ENCODE peak calls at places on chromosome 17, in eight cellular contexts. L is kidney, P is IMR-90, Y is PC-3, I is neuronal stem cell, E is HepG2, T is GM23248, B is neural progenitor cell. N is an unnamed sample.

GRCh38 chr17:56918916-56919315 is 5.1 kb upstream of the TRIM25 start:
- DNase-seq in Y (no peak), B (no peak), I (no peak), T (peak; percentile 59), P (no peak), L (no peak), E (no peak), N (peak; percentile 44)

GRCh38 chr17:40168262-40168832 is 8.9 kb upstream of the RAPGEFL1 start:
- DNase-seq in Y (peak; percentile 65), E (peak; percentile 77), B (peak; percentile 77), I (no peak), L (no peak), P (peak; percentile 69), T (peak; percentile 81), N (peak; percentile 87)

GRCh38 chr17:55416470-55417052 is 5.1 kb downstream of the MMD start:
- DNase-seq in T (peak; percentile 50), B (no peak), P (peak; percentile 55), L (no peak), E (no peak), I (no peak), Y (no peak), N (no peak)

GRCh38 chr17:21318439-21318838 is 33.9 kb downstream of the MAP2K3 start:
- DNase-seq in Y (no peak), B (peak; percentile 45), T (no peak), E (no peak), P (no peak), L (no peak), I (no peak), N (no peak)

GRCh38 chr17:77106874-77107358 is 33.9 kb upstream of the SEC14L1 start:
- DNase-seq in L (no peak), E (no peak), T (no peak), I (no peak), Y (no peak), B (peak; percentile 22), P (no peak), N (no peak)

GRCh38 chr17:9615486-9615885 is 29.8 kb upstream of the USP43 start:
- DNase-seq in T (no peak), E (peak; percentile 24), I (no peak), L (no peak), P (no peak), Y (no peak), B (no peak), N (no peak)

GRCh38 chr17:15298176-15298575 is 33.0 kb upstream of the PMP22 start:
- DNase-seq in Y (peak; percentile 67), B (no peak), P (peak; percentile 70), I (no peak), L (no peak), E (no peak), T (peak; percentile 74), N (no peak)

GRCh38 chr17:5772720-5773119 is 188.4 kb upstream of the NLRP1 start:
- DNase-seq in T (no peak), P (peak; percentile 37), E (no peak), I (no peak), Y (no peak), L (no peak), B (no peak), N (no peak)

GRCh38 chr17:45172541-45173286 is 11.0 kb downstream of the HEXIM2 start:
- DNase-seq in E (peak; percentile 97), I (no peak), B (peak; percentile 62), P (peak; percentile 72), L (peak; percentile 94), Y (peak; percentile 97), T (peak; percentile 75), N (peak; percentile 61)

GRCh38 chr17:57420674-57421392 is 164.5 kb downstream of the MSI2 start:
- DNase-seq in Y (no peak), P (no peak), T (no peak), I (no peak), E (no peak), L (no peak), B (no peak), N (no peak)

GRCh38 chr17:17385502-17385901 is 82.3 kb downstream of the NT5M start:
- DNase-seq in T (no peak), P (no peak), I (peak; percentile 8), Y (no peak), B (peak; percentile 40), E (no peak), L (peak; percentile 90), N (no peak)

GRCh38 chr17:69763503-69763902 is 311.5 kb upstream of the KCNJ16 start:
- DNase-seq in T (peak; percentile 48), Y (peak; percentile 61), P (peak; percentile 54), B (no peak), L (no peak), I (no peak), E (no peak), N (peak; percentile 47)

GRCh38 chr17:58728831-58729230 is 26.8 kb upstream of the PPM1E start:
- DNase-seq in P (peak; percentile 32), E (no peak), T (peak; percentile 2), L (no peak), I (no peak), Y (no peak), B (no peak), N (no peak)

GRCh38 chr17:14320734-14321475 is 20.0 kb downstream of the HS3ST3B1 start:
- DNase-seq in P (no peak), L (no peak), I (no peak), Y (no peak), E (no peak), B (peak; percentile 17), T (no peak), N (no peak)

GRCh38 chr17:78532922-78533640 is 44.1 kb downstream of the DNAH17 start:
- DNase-seq in E (no peak), T (peak; percentile 60), P (peak; percentile 68), L (peak; percentile 39), I (no peak), Y (peak; percentile 96), B (no peak), N (no peak)

GRCh38 chr17:76442341-76443338 is 10.3 kb downstream of the UBE2O start:
- DNase-seq in T (no peak), I (no peak), L (no peak), B (no peak), E (no peak), P (peak; percentile 66), Y (peak; percentile 73), N (no peak)

GRCh38 chr17:68205251-68205807 is 42.5 kb upstream of the AMZ2 start:
- DNase-seq in L (peak; percentile 97), B (peak; percentile 96), Y (peak; percentile 91), T (peak; percentile 94), E (peak; percentile 80), I (peak; percentile 91), P (peak; percentile 82), N (peak; percentile 98)

GRCh38 chr17:68207651-68208253 is 40.1 kb upstream of the AMZ2 start:
- DNase-seq in E (no peak), I (no peak), B (no peak), Y (no peak), P (no peak), T (no peak), L (peak; percentile 76), N (no peak)

GRCh38 chr17:68204736-68205135 is 43.1 kb upstream of the AMZ2 start:
- DNase-seq in Y (peak; percentile 61), T (no peak), L (no peak), B (no peak), I (no peak), E (no peak), P (no peak), N (peak; percentile 13)

GRCh38 chr17:68210570-68210969 is 37.3 kb upstream of the AMZ2 start:
- DNase-seq in L (no peak), Y (no peak), T (no peak), P (no peak), B (no peak), I (no peak), E (no peak), N (no peak)
- H3K4me3 ChIP-seq in L (no peak overlapping the region), Y (no peak overlapping the region), T (no peak overlapping the region), P (no peak overlapping the region), B (no peak overlapping the region), I (no peak overlapping the region), E (no peak overlapping the region), N (no peak overlapping the region)

GRCh38 chr17:80145076-80146075 is 1.6 kb downstream of the EIF4A3 start:
- DNase-seq in I (no peak), P (peak; percentile 5), B (no peak), Y (peak; percentile 28), E (no peak), T (peak; percentile 11), L (no peak), N (peak; percentile 27)
- H3K9ac ChIP-seq in I (peak overlapping the region; percentile 53), P (peak overlapping the region; percentile 93), B (peak overlapping the region; percentile 81), Y (peak overlapping the region; percentile 98), E (peak overlapping the region; percentile 96), T (peak overlapping the region; percentile 91), L (peak overlapping the region; percentile 66), N (peak overlapping the region; percentile 98)

DNA sequence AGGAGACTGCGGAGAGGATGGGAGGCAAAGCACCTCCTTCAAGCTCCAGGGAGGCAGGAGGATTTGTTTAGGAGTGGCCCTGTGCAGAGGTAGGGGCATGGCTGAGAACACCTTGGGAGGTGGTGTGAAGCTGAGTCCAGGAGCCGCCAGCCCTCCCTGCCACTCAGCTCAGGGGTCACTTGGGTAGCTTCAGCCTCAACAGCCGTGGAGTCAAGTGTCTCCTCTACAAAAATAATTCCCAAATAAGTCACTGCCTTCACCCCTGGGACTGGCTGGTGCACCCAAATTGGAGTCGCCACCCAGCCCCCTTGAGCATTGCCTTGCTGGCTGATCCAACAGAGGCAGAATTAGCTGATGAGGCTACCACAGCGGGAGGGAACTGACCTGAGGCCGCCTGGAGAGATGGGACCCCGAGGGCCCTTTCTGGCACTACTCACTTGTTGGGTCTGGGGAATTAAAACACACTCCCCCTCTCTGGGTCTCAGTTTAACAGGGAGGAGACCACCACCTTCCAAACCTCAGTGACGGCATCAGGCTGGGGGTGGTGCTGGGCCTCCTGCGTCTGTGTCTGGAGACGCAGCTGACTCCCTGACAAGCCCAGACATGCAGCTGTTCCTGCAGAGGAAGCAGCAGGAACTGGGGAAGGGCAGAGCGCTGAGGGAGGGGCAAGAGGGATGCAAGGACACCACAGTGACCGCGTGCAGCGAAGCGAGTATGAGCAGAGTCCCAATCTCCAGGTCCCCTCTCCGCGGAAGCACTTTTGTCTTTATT is 87.9 kb upstream of the TOB1 start:
- DNase-seq in L (peak; percentile 87), E (no peak), T (peak; percentile 34), Y (no peak), I (no peak), B (peak; percentile 69), P (peak; percentile 82), N (peak; percentile 36)
- H3K4me3 ChIP-seq in L (no peak overlapping the region), E (no peak overlapping the region), T (no peak overlapping the region), Y (no peak overlapping the region), I (no peak overlapping the region), B (no peak overlapping the region), P (no peak overlapping the region), N (peak overlapping the region; percentile 57)

GRCh38 chr17:79549111-79549915 is 61.5 kb downstream of the RBFOX3 start:
- DNase-seq in B (peak; percentile 38), E (no peak), Y (no peak), T (no peak), P (no peak), I (no peak), L (peak; percentile 39), N (no peak)

GRCh38 chr17:79552405-79552804 is 58.4 kb downstream of the RBFOX3 start:
- DNase-seq in I (no peak), B (no peak), T (no peak), P (no peak), Y (no peak), E (no peak), L (no peak), N (no peak)

GRCh38 chr17:79555543-79555942 is 55.3 kb downstream of the RBFOX3 start:
- DNase-seq in I (no peak), T (no peak), E (no peak), Y (no peak), B (no peak), P (no peak), L (no peak), N (no peak)

GRCh38 chr17:79556263-79556662 is 54.6 kb downstream of the RBFOX3 start:
- DNase-seq in I (no peak), L (no peak), B (no peak), Y (no peak), E (no peak), T (no peak), P (no peak), N (no peak)

GRCh38 chr17:79552824-79553223 is 58.0 kb downstream of the RBFOX3 start:
- DNase-seq in L (no peak), P (no peak), Y (no peak), E (no peak), T (no peak), I (no peak), B (no peak), N (no peak)
- H3K9ac ChIP-seq in L (no peak overlapping the region), P (no peak overlapping the region), Y (no peak overlapping the region), E (no peak overlapping the region), T (no peak overlapping the region), I (no peak overlapping the region), B (no peak overlapping the region), N (no peak overlapping the region)

N was measured in adipocyte.